ENCODE peak calls at places on chromosomes 7 and 10, in four cellular contexts. R is AG04449, D is foreskin fibroblast, T is left ventricle myocardium inferior. V is an unnamed sample.

GRCh38 chr7:23530355-23530754 is 1.4 kb downstream of the TRA2A start:
- DNase-seq in R (no peak), D (peak; percentile 20), T (no peak), V (no peak)

GRCh38 chr10:74750848-74751274 is 75.5 kb upstream of the KAT6B start:
- DNase-seq in R (no peak), D (no peak), T (no peak), V (no peak)

GRCh38 chr7:155227788-155228458 is 69.8 kb upstream of the INSIG1 start:
- DNase-seq in R (no peak), D (no peak), T (no peak), V (no peak)

GRCh38 chr10:16386855-16387254 is 50.0 kb upstream of the PTER start:
- DNase-seq in R (no peak), D (no peak), T (no peak), V (no peak)

GRCh38 chr7:25895792-25896171 is 256.2 kb upstream of the NFE2L3 start:
- DNase-seq in R (no peak), D (no peak), T (no peak), V (no peak)

GRCh38 chr7:12490105-12490688 is 80.3 kb upstream of the SCIN start:
- DNase-seq in R (no peak), D (peak; percentile 47), T (no peak), V (no peak)

GRCh38 chr10:6058677-6059475 is 3.3 kb downstream of the IL2RA start:
- DNase-seq in R (no peak), D (peak; percentile 6), T (no peak), V (no peak)

GRCh38 chr7:28005075-28005847 is 175.3 kb downstream of the JAZF1 start:
- DNase-seq in R (no peak), D (peak; percentile 60), T (peak; percentile 55), V (no peak)

GRCh38 chr7:66413379-66414114 is 208.4 kb downstream of the TPST1 start:
- DNase-seq in R (no peak), D (peak; percentile 87), T (peak; percentile 80), V (peak; percentile 66)

GRCh38 chr7:46707973-46708372 is 786.9 kb upstream of the IGFBP3 start:
- DNase-seq in R (no peak), D (no peak), T (no peak), V (no peak)

GRCh38 chr10:76763360-76763759 is 874.2 kb downstream of the KCNMA1 start:
- DNase-seq in R (no peak), D (no peak), T (no peak), V (no peak)

GRCh38 chr7:151812967-151813366 is 63.9 kb downstream of the PRKAG2 start:
- DNase-seq in R (no peak), D (no peak), T (no peak), V (no peak)

GRCh38 chr10:29877798-29878491 is 181.4 kb downstream of the JCAD start:
- DNase-seq in R (no peak), D (no peak), T (peak; percentile 77), V (no peak)

GRCh38 chr10:129332476-129332875 is 134.6 kb upstream of the MGMT start:
- DNase-seq in R (no peak), D (no peak), T (no peak), V (no peak)
- TF ChIP-seq CTCF in R (no peak), D (no peak), T (peak; percentile 62), V (peak; percentile 30)

DNA sequence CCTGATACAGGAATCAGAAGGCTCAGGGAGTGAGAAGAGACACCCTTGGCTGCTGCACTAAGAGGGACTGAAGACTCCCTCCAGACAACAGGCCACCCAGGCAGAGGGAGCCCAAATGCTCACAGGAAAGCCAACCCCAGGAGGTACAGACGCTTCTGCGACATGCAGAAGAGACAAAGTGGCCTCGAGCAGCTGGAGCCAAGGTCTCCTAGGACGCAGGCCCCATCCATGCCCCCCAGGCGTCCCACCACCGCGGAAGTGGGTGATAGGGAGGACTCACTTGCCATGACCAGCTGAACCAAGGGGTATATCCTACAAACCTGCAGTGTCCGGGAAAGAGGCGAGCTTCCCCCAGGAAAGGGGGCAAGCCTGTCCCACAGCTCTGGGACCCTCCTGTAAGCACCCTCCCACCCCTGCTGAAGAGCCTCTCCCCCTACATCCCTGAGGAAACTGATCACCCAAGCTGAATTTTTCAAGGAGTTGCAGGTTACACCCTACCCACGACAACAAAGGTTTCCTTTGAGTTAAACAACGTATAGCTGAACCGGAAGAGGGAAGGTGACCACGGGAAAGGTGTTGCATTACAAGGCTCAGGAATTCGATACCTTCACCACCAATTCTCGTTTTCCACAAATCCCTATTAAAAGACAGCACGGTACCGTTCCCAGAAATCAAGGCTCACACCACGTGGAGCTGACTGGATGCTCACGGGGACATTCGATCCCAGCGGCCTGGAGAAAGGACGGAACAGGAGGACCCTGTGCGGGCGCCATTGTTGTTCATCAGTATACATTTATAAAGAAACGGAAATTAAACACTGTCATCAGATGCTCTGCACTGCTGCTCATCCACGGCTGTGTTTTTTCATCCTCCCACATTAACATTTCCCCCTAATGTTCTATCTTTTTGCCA is 56.6 kb downstream of the CTBP2 start:
- DNase-seq in R (no peak), D (no peak), T (no peak), V (no peak)
- H3K4me3 ChIP-seq in R (no peak overlapping the region), D (no peak overlapping the region), T (no peak overlapping the region), V (no peak overlapping the region)

GRCh38 chr7:156816943-156817572 is 75.9 kb downstream of the LMBR1 start:
- DNase-seq in R (no peak), D (peak; percentile 42), T (no peak), V (no peak)
- TF ChIP-seq CTCF in R (no peak), D (peak; percentile 15), T (peak; percentile 47), V (peak; percentile 45)

DNA sequence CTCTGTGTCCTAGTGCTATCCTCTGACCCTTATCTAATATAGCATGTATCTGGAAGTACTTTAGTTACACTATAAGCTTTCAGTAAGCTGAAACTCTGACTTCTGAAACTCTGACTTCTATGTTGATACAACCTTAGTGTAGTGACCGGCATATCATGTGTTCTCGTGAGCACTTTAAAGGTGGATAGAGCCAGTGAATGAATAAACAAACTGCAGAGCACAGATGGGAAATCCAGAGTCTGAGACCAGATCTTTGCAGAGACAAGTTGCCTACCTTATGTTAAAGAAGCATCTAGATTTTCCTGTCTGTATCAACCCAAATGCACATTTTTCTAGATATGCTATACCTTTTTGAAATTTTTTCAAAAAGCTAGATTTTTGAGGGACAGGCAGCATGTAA is 3.5 kb downstream of the ACTA2 start:
- DNase-seq in R (no peak), D (no peak), T (no peak), V (no peak)
- H3K4me3 ChIP-seq in R (peak overlapping the region; percentile 74), D (no peak overlapping the region), T (peak overlapping the region; percentile 51), V (no peak overlapping the region)

GRCh38 chr10:23530079-23530478 is 91.2 kb downstream of the OTUD1 start:
- DNase-seq in R (no peak), D (peak; percentile 14), T (no peak), V (no peak)
- TF ChIP-seq CTCF in R (peak; percentile 24), D (peak; percentile 20), T (peak; percentile 57), V (peak; percentile 29)